ENCODE peak calls at places on chromosome 17, in eight cellular contexts. D is central memory CD8-positive, alpha-beta T cell; C is naive B cell; I is foreskin keratinocyte; F is gastroesophageal sphincter; R is activated naive CD4-positive, alpha-beta T cell treated with anti-CD3 and anti-CD28 coated beads, Interleukin-2, amount 50 U/mL, for 72 hours; K is activated CD8-positive, alpha-beta memory T cell treated with anti-CD3 and anti-CD28 coated beads, Interleukin-2, amount 10 ng/mL, durations not matched to agents 7 days and 5 days; O is naive thymus-derived CD8-positive, alpha-beta T cell. V is an unnamed sample.
A peak's percentile ranks its signal among the peaks of the same experiment; 100 is the strongest.

GRCh38 chr17:35740997-35741931 is 9.8 kb downstream of the RASL10B start:
- ATAC-seq in F (peak; percentile 35), O (peak; percentile 73), D (peak; percentile 46), I (peak; percentile 59), K (peak; percentile 63), C (peak; percentile 18), R (peak; percentile 49), V (peak; percentile 42)

GRCh38 chr17:57866723-57867122 is 16.9 kb upstream of the MRPS23 start:
- ATAC-seq in C (no peak), D (no peak), I (no peak), R (no peak), K (no peak), O (no peak), F (no peak), V (no peak)

GRCh38 chr17:64410750-64411490 is 20.3 kb upstream of the PECAM1 start:
- ATAC-seq in C (no peak), D (no peak), R (no peak), O (no peak), F (no peak), K (no peak), I (no peak), V (no peak)

GRCh38 chr17:31803494-31804213 is 55.4 kb downstream of the COPRS start:
- ATAC-seq in D (no peak), K (no peak), I (no peak), C (no peak), R (no peak), F (no peak), O (no peak), V (no peak)

GRCh38 chr17:48542956-48543853 is 1.7 kb downstream of the HOXB2 start:
- ATAC-seq in R (peak; percentile 49), O (peak; percentile 59), F (no peak), D (peak; percentile 49), K (peak; percentile 74), I (peak; percentile 42), C (peak; percentile 68), V (peak; percentile 56)

GRCh38 chr17:6599364-6599763 is 41.1 kb downstream of the KIAA0753 start:
- ATAC-seq in R (no peak), F (no peak), I (no peak), D (no peak), C (peak; percentile 62), K (no peak), O (no peak), V (no peak)

GRCh38 chr17:59399914-59400313 is 68.5 kb downstream of the YPEL2 start:
- ATAC-seq in D (no peak), O (no peak), R (no peak), C (no peak), F (no peak), I (no peak), K (no peak), V (no peak)

GRCh38 chr17:13601776-13602551 is at the start of gene HS3ST3A1:
- ATAC-seq in D (no peak), I (peak; percentile 75), C (no peak), K (peak; percentile 42), F (peak; percentile 87), R (peak; percentile 14), O (no peak), V (peak; percentile 37)

GRCh38 chr17:1730345-1731193 is 6.1 kb downstream of the WDR81 start:
- ATAC-seq in D (no peak), I (peak; percentile 83), C (no peak), K (no peak), O (no peak), F (peak; percentile 82), R (peak; percentile 16), V (no peak)

GRCh38 chr17:54840885-54841614 is 59.6 kb upstream of the TOM1L1 start:
- ATAC-seq in C (no peak), D (no peak), I (no peak), K (no peak), O (no peak), R (no peak), F (no peak), V (no peak)

GRCh38 chr17:65041518-65041917 is 15.0 kb downstream of the GNA13 start:
- ATAC-seq in R (peak; percentile 63), K (peak; percentile 37), C (no peak), I (no peak), D (no peak), O (peak; percentile 12), F (no peak), V (peak; percentile 55)

GRCh38 chr17:14301279-14301760 is 439 bp downstream of the HS3ST3B1 start:
- ATAC-seq in F (no peak), O (peak; percentile 21), I (peak; percentile 6), K (peak; percentile 1), D (peak; percentile 12), R (peak; percentile 2), C (peak; percentile 11), V (peak; percentile 6)

GRCh38 chr17:76239538-76240274 is 587 bp downstream of the RNF157 start:
- ATAC-seq in F (no peak), K (peak; percentile 28), R (peak; percentile 8), O (peak; percentile 16), I (no peak), D (no peak), C (peak; percentile 11), V (peak; percentile 14)

GRCh38 chr17:57528084-57528451 is 217.0 kb downstream of the CCDC182 start:
- ATAC-seq in C (no peak), I (no peak), R (no peak), D (no peak), O (no peak), K (no peak), F (no peak), V (no peak)

GRCh38 chr17:32658470-32659418 is 172.0 kb downstream of the CDK5R1 start:
- ATAC-seq in F (no peak), K (no peak), C (no peak), I (no peak), O (no peak), R (no peak), D (no peak), V (no peak)

GRCh38 chr17:80352216-80352895 is 62.6 kb upstream of the ENDOV start:
- ATAC-seq in I (no peak), O (no peak), R (no peak), K (no peak), C (no peak), D (no peak), F (no peak), V (no peak)

GRCh38 chr17:19270347-19270950 is 33.3 kb downstream of the EPN2 start:
- ATAC-seq in C (no peak), O (no peak), F (no peak), K (no peak), I (no peak), D (no peak), R (no peak), V (no peak)

GRCh38 chr17:38912221-38912813 is 13.1 kb upstream of the LASP1NB start:
- ATAC-seq in I (no peak), K (no peak), O (no peak), R (no peak), F (peak; percentile 69), D (no peak), C (no peak), V (no peak)

GRCh38 chr17:69325518-69326301 is 1.2 kb downstream of the ABCA5 start:
- ATAC-seq in O (no peak), K (no peak), R (no peak), F (no peak), D (no peak), I (no peak), C (no peak), V (no peak)

GRCh38 chr17:48427598-48427997 is 2.4 kb downstream of the SKAP1 start:
- ATAC-seq in R (peak; percentile 74), K (peak; percentile 77), F (no peak), C (peak; percentile 34), I (no peak), D (peak; percentile 79), O (peak; percentile 45), V (peak; percentile 83)

GRCh38 chr17:59381716-59382570 is 50.5 kb downstream of the YPEL2 start:
- ATAC-seq in K (no peak), R (no peak), F (peak; percentile 26), I (no peak), D (no peak), O (no peak), C (no peak), V (no peak)

GRCh38 chr17:57561072-57561861 is 183.8 kb downstream of the CCDC182 start:
- ATAC-seq in I (no peak), K (no peak), D (no peak), C (no peak), R (no peak), F (no peak), O (no peak), V (no peak)

GRCh38 chr17:40687106-40687505 is 16.4 kb downstream of the KRT24 start:
- ATAC-seq in R (no peak), D (no peak), O (no peak), I (no peak), F (no peak), K (no peak), C (no peak), V (no peak)

GRCh38 chr17:41052594-41052993 is 2.4 kb downstream of the KRTAP2-2 start:
- ATAC-seq in F (no peak), D (no peak), R (no peak), K (no peak), O (no peak), I (no peak), C (no peak), V (no peak)

GRCh38 chr17:82226170-82226808 is 2.6 kb upstream of the SLC16A3 start:
- ATAC-seq in R (no peak), I (no peak), K (no peak), C (no peak), F (no peak), D (no peak), O (no peak), V (no peak)

GRCh38 chr17:34252138-34252889 is 2.8 kb upstream of the CCL2 start:
- ATAC-seq in F (peak; percentile 88), O (no peak), D (no peak), R (no peak), C (peak; percentile 27), I (peak; percentile 66), K (no peak), V (peak; percentile 52)

GRCh38 chr17:81869221-81870154 is 1.6 kb downstream of the ARHGDIA start:
- ATAC-seq in F (peak; percentile 8), K (no peak), C (peak; percentile 8), D (no peak), O (no peak), I (no peak), R (no peak), V (no peak)

GRCh38 chr17:72603346-72604242 is 482.8 kb downstream of the SOX9 start:
- ATAC-seq in F (no peak), D (no peak), C (no peak), I (no peak), O (no peak), K (no peak), R (no peak), V (no peak)

GRCh38 chr17:67124469-67125148 is 80.3 kb downstream of the CACNG1 start:
- ATAC-seq in O (no peak), R (no peak), C (no peak), D (no peak), I (no peak), K (no peak), F (no peak), V (no peak)

V was measured in activated T-helper 17 cell treated with anti-CD3 and anti-CD28 coated beads, Interleukin-2, amount 50 U/mL, for 72 hours.